ENCODE peak calls at places on chromosomes 7 and 10, in six cellular contexts. K is mesenchymal stem cell, O is IMR-90, W is H9, T is H1, D is trophoblast cell. M is an unnamed sample. For H3K4me1, the result is how much of the 10 kb centered on the place peaks cover.

GRCh38 chr7:94216944-94217461 is 177.7 kb upstream of the COL1A2 start:
- DNase-seq in O (peak), K (peak), D (no peak), T (no peak), W (no peak), M (no peak)

GRCh38 chr7:55006499-55006898 is 12.3 kb upstream of the EGFR start:
- DNase-seq in T (no peak), K (no peak), D (no peak), W (peak), O (no peak), M (no peak)

GRCh38 chr7:44400033-44400511 is 74.7 kb upstream of the CAMK2B start:
- DNase-seq in T (no peak), O (no peak), W (peak), K (no peak), D (no peak), M (no peak)

GRCh38 chr10:51311232-51311631 is 236.9 kb downstream of the PRKG1 start:
- DNase-seq in T (no peak), K (peak), W (no peak), O (peak), D (no peak), M (no peak)

GRCh38 chr10:1611936-1612550 is 125.3 kb downstream of the ADARB2 start:
- DNase-seq in W (peak), D (no peak), O (no peak), T (no peak), K (no peak), M (no peak)

GRCh38 chr10:100978121-100978895 is 9.0 kb downstream of the MRPL43 start:
- DNase-seq in K (no peak), T (no peak), D (peak), O (no peak), W (no peak), M (no peak)

GRCh38 chr10:72367301-72367970 is 12.7 kb upstream of the DNAJB12 start:
- DNase-seq in W (no peak), O (peak), T (no peak), K (peak), D (no peak), M (no peak)

GRCh38 chr10:83553366-83553765 is 585.9 kb upstream of the GHITM start:
- DNase-seq in W (no peak), O (no peak), T (no peak), K (no peak), D (no peak), M (no peak)

GRCh38 chr10:91838199-91838598 is 40.0 kb downstream of the TNKS2 start:
- DNase-seq in O (no peak), T (no peak), K (no peak), D (no peak), W (no peak), M (no peak)

GRCh38 chr7:26856481-26856880 is 7.9 kb downstream of the SKAP2 start:
- DNase-seq in K (no peak), O (peak), W (no peak), D (no peak), T (no peak), M (no peak)

GRCh38 chr7:129767120-129768011 is 155.8 kb downstream of the NRF1 start:
- DNase-seq in O (no peak), K (no peak), T (no peak), W (no peak), D (no peak), M (no peak)

GRCh38 chr7:25228386-25228785 is at the start of gene NPVF:
- DNase-seq in T (no peak), O (no peak), K (no peak), D (no peak), W (no peak), M (no peak)

GRCh38 chr7:77759294-77759889 is 38.8 kb downstream of the TMEM60 start:
- DNase-seq in O (peak), T (peak), D (peak), W (peak), K (peak), M (peak)

DNA sequence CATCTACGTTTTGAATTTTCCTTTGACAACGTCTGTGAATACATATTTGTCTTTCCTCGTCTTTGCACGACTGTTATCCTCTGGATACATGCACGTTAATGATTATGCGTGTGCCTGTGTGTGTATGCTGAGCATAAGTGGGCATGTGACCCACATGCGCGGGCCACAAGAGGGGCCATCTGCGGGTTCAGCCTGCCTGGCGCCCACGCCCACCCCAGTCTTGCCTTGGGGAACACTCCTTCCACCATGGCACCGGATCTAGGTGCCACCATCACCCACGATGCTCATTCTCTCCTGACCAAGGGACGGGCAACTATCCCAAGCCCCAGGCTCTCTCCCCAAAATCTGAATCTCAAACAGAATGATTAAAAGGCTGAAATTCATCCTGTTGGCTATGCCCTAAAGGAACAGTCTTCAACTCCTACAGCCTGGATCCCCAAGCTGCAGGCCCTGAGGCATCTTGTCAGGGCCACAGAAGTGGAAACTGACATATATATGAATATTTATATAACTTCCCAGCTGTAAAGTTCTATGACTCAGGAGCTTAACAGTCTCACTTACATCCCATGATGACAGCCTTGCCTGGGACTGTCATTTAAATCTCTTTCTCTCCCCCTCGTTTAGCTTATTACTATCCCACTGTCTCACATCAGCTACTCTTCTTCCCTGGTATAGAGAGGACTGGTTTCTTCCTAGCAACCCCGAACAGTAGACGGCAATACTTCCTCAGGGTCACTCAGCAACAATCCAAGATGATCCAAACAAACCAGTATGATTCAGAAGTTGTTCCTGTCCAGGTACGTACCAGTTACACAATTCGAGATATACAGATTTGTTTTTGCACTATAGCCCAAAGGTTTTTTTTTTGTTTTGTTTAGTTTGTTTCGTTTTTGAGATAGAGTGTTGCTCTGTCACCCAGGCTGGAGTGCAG is 22.9 kb downstream of the KIAA1549 start:
- DNase-seq in W (no peak), K (peak), D (peak), T (no peak), O (peak), M (no peak)
- H3K4me1 ChIP-seq in W (under half), K (under half), D (under half), T (under half), O (under half), M (under half)

DNA sequence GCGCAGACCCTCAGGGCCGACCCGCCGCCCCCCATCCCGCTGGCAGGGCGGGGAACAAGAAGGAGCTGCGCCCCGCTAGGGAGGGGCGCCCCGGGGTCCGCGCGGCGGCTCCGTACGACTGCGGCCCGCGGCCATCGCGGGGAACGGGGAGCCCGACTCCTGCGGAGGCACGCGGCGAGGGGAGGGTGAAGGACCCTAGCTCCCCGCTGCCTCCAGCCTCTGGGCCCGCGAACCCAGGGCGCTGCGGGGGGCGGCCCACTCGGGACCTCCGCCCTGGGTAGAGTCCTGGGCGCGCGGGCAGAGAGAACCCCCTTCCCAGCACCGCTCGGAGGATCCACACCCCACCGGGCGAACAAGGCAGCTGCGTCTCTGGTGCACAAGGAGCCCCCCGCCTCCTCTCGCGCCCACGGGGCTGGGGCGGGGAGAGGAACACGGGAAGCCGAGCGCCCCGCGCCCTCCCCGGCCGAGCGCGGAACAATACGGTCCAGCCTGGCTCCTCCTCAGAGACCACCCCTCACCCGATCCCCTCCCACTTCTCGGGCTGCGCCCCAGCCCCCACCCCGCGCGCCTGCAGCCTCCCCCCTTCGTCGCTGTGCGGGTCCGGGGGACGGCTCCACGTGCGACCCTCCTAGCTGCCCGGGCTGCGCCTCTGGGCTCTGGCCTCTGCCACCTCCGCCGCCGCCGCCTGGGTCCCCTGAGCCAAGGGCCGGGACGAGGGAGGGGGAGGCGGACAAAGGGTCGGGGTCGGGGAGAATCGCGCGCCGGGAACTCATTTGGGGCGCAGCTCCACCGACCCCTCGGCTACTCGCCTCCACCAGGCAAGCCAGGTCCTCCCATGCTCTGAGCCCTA is at the start of gene WDR86:
- DNase-seq in T (peak), K (no peak), O (no peak), D (no peak), W (peak), M (peak)
- H4K8ac ChIP-seq in T (peak), K (peak), O (no peak), D (peak), W (no peak), M (peak)

DNA sequence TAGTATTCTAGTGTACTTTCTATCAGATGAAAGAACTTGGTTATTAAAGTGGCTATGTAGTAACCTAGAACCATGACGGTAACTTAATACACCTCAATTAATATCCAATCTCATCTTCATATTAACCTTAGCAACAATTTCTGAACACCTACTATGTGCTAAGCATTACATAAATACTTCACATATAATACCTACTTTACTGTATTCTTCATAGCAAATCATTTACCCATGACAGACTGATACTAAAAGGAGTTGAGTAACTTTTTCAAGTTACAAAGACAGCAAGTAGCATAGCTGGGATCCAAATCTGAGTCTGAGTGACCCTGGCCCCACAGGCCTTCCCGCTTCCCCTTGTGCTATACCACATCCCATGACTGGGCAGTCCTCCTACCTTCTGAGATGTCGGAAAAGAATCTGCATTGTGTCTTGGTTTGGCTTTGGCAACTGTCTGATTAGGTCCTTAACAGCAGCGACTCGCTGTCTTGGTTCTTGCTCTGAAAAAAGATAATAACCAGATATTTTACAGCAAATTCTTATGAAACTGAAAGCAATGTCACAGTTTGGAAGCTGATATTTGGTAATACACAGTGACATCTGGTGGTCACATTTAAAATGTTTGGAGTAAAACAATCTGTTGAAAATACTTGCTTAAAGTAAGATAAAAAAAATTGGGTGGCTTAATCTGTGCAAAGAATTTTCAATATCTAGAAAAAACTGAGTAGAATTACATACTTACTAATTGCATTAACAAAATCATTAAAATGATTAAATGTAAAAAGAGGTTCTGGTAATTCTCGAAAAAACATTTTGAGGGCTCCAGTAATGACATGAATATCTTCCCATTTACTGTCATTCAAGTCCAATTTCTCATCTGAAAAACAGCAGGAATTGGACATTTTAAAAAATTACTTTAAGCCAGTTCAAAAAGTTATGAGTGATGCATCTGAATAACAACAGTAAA is 120.1 kb downstream of the ARHGAP12 start:
- DNase-seq in K (peak), D (no peak), T (no peak), O (peak), W (no peak), M (peak)
- H2AFZ ChIP-seq in K (no peak), D (no peak), T (no peak), O (peak), W (no peak), M (no peak)

GRCh38 chr7:37342665-37343471 is 105.8 kb downstream of the ELMO1 start:
- DNase-seq in O (no peak), D (no peak), W (no peak), K (no peak), T (no peak), M (no peak)

GRCh38 chr7:37344886-37345579 is 103.6 kb downstream of the ELMO1 start:
- DNase-seq in W (no peak), T (no peak), O (no peak), D (no peak), K (no peak), M (peak)

GRCh38 chr7:37349979-37350590 is 98.6 kb downstream of the ELMO1 start:
- DNase-seq in K (no peak), T (no peak), W (no peak), D (no peak), O (no peak), M (no peak)

GRCh38 chr7:37342170-37342569 is 106.5 kb downstream of the ELMO1 start:
- DNase-seq in O (no peak), W (no peak), D (no peak), T (no peak), K (no peak), M (no peak)

DNA sequence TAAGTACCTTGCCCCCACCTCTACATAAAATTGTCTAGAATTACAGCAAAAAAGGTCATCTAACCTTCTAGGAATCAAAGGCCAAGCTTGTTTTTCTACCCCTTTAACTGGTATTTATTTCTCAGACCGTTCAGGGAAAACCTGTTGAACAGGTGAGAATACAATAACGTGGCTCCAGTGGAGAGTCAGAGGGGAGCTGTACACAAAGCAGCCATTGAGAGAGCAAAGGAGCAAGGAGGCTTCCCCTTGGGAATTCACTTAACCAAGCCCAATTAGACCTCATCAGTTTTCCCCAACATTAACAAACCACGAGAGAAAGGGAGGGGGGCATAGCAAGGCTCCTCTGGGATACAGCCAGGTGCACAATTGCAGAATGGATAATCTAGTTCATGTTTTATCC is 101.9 kb downstream of the ELMO1 start:
- DNase-seq in D (no peak), T (no peak), W (no peak), K (no peak), O (no peak), M (no peak)
- H3K4me1 ChIP-seq in D (under half), T (under half), W (under half), K (under half), O (under half), M (under half)